ENCODE peak calls at places on chromosomes 3 and 15, in five cellular contexts. E, C, J, M and D are unnamed samples.

GRCh38 chr15:66907826-66908502 is 157.4 kb upstream of the SMAD3 start:
- DNase-seq in M (peak; percentile 56), J (no peak), E (peak; percentile 37), C (no peak), D (no peak)

GRCh38 chr3:100936931-100937330 is 56.3 kb downstream of the ABI3BP start:
- DNase-seq in M (no peak), C (no peak), E (no peak), J (no peak), D (no peak)

GRCh38 chr15:79090487-79091203 is at the start of gene RASGRF1:
- DNase-seq in M (no peak), C (peak; percentile 65), E (no peak), J (no peak), D (no peak)

GRCh38 chr15:31352283-31352880 is 25.7 kb downstream of the KLF13 start:
- DNase-seq in M (no peak), J (no peak), C (peak; percentile 79), E (peak; percentile 4), D (no peak)

GRCh38 chr15:83733206-83733605 is 79.3 kb downstream of the ADAMTSL3 start:
- DNase-seq in E (peak; percentile 6), M (no peak), J (no peak), C (no peak), D (no peak)

GRCh38 chr15:101250331-101250730 is 1.5 kb downstream of the CHSY1 start:
- DNase-seq in E (peak; percentile 78), C (no peak), J (no peak), M (no peak), D (no peak)

GRCh38 chr3:4729061-4729973 is 236.2 kb downstream of the ITPR1 start:
- DNase-seq in E (no peak), M (no peak), J (no peak), C (no peak), D (no peak)

GRCh38 chr15:61155741-61156700 is 73.1 kb downstream of the RORA start:
- DNase-seq in E (no peak), C (no peak), M (no peak), J (no peak), D (no peak)

GRCh38 chr3:12393894-12394293 is 90.4 kb upstream of the TSEN2 start:
- DNase-seq in C (no peak), M (no peak), E (peak; percentile 87), J (no peak), D (no peak)

GRCh38 chr3:25306066-25306465 is 122.0 kb upstream of the RARB start:
- DNase-seq in C (no peak), M (no peak), E (no peak), J (no peak), D (no peak)

DNA sequence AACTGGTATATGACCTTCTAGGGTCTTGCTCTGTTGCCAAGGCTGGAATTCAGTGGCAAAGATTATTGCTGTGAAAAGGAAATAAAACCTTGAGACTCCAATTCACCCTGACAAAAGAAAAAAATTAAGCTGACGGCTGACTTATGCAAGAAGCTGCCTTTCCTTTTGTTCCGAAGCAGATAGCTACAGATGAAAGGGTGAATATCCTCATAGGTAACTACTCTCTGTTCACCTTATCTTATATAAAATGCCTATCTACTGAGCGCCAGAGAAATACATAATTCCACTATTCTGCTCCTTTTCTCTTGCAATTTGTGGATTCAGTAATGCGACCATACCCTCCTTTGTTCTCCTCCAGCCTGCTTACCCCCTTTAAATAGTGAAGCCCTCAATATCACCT is 68.8 kb downstream of the HERC1 start:
- DNase-seq in C (no peak), E (no peak), M (no peak), J (no peak), D (no peak)
- H3K9ac ChIP-seq in C (no peak overlapping the region), E (no peak overlapping the region), M (no peak overlapping the region), J (no peak overlapping the region), D (no peak overlapping the region)

DNA sequence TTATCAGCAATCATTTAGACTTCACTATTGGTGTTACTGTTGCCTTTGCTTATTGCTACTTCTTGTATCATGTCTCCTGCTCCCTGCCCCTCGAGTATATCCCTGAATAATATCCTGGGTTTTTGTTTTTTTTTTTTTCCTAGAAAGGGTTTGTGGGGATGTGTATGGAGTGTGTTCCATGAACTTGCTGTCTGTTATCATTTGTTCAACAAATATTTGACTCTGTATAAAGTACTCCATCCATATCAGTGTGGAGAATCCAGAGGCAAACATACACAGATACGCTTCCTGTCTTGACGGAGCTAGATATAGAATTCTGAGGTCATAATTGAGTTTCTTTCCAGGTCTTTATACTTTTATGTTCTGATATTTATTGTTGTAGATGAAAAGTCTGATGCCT is 31.8 kb upstream of the GOLGA6L9 start:
- DNase-seq in M (peak; percentile 27), E (no peak), J (no peak), C (no peak), D (no peak)
- TF ChIP-seq USF2 in M (no peak), E (no peak), J (no peak), C (no peak), D (no peak)

GRCh38 chr3:8982509-8982908 is 19.2 kb upstream of the RAD18 start:
- DNase-seq in J (no peak), M (no peak), E (peak; percentile 56), C (no peak), D (no peak)
- H3K9ac ChIP-seq in J (no peak overlapping the region), M (peak overlapping the region; percentile 47), E (no peak overlapping the region), C (no peak overlapping the region), D (no peak overlapping the region)

GRCh38 chr3:126102530-126102951 is 18.6 kb upstream of the SLC41A3 start:
- DNase-seq in E (peak; percentile 19), M (no peak), J (no peak), C (no peak), D (no peak)

GRCh38 chr3:126102011-126102410 is 18.1 kb upstream of the SLC41A3 start:
- DNase-seq in E (no peak), C (no peak), M (no peak), J (no peak), D (no peak)

GRCh38 chr3:126104028-126104635 is 20.2 kb upstream of the SLC41A3 start:
- DNase-seq in M (no peak), J (no peak), C (peak; percentile 22), E (no peak), D (no peak)

GRCh38 chr3:126104742-126105605 is 21.1 kb upstream of the SLC41A3 start:
- DNase-seq in M (no peak), J (no peak), C (no peak), E (no peak), D (no peak)

DNA sequence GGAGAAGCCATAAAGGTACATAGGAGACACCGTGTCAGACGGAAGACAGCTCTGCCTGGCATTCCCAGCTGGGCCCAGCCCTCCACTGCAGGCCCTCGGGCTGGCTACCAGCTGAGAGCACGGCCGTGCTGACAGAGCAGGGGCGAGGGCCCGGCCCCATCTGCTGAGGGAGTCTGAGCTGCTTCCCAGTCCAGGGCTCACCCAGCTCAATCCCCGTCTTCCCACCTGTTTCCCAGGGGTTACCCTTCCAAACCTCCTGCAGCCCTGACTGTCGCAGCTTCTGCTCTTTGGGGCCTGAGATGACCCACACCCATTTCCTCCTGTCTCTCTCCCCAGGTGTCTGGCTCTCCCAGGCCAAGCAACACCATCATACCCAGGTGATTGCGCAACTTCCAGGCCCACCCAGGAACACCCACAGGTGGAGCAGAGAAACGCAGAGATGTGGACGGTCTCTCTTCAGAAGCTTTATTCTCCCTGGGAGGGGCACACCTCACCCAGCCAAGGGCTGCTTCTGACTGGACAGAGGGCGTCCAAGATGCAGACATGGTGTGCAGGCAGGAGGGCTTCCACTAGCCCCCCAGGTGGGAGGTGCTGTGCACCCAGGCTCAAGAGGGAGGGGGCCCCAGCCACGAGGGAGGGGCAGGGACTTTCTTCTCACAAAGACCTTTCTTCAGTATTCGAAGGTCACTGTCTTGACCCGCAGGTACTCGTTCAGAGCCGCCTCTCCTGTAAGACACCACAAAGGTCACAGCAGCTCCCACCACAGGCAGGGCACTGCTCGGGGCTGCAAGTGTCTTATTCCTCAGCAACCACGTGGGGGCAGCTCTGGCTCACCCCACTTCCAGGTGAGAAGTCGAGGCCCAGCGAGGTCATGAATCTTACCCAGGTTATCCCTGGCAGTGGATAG is 19.4 kb upstream of the SLC41A3 start:
- DNase-seq in J (peak; percentile 22), E (no peak), M (no peak), C (peak; percentile 24), D (peak; percentile 57)
- TF ChIP-seq USF2 in J (no peak), E (no peak), M (no peak), C (no peak), D (no peak)

GRCh38 chr15:71808311-71809020 is 1.9 kb upstream of the NR2E3 start:
- DNase-seq in E (no peak), M (no peak), C (no peak), J (no peak), D (no peak)
- H3K9ac ChIP-seq in E (no peak overlapping the region), M (no peak overlapping the region), C (no peak overlapping the region), J (no peak overlapping the region), D (no peak overlapping the region)

GRCh38 chr3:46811615-46812236 is 51.5 kb downstream of the MYL3 start:
- DNase-seq in C (peak; percentile 37), J (peak; percentile 76), M (no peak), E (no peak), D (peak; percentile 31)

GRCh38 chr3:46812237-46812791 is 50.9 kb downstream of the MYL3 start:
- DNase-seq in E (peak; percentile 29), C (peak; percentile 84), M (no peak), J (peak; percentile 98), D (peak; percentile 34)
- TF ChIP-seq USF2 in E (no peak), C (no peak), M (no peak), J (peak; percentile 1), D (no peak)

GRCh38 chr3:31919528-31919927 is 61.5 kb downstream of the OSBPL10 start:
- DNase-seq in C (no peak), J (no peak), E (no peak), M (peak; percentile 78), D (no peak)
- H3K9ac ChIP-seq in C (no peak overlapping the region), J (no peak overlapping the region), E (no peak overlapping the region), M (no peak overlapping the region), D (no peak overlapping the region)

GRCh38 chr3:18290130-18290529 is 135.0 kb downstream of the SATB1 start:
- DNase-seq in E (no peak), J (no peak), M (no peak), C (no peak), D (no peak)

GRCh38 chr3:18297131-18297530 is 128.0 kb downstream of the SATB1 start:
- DNase-seq in E (no peak), M (no peak), J (no peak), C (no peak), D (no peak)

GRCh38 chr3:18300916-18301315 is 124.2 kb downstream of the SATB1 start:
- DNase-seq in J (no peak), C (no peak), M (no peak), E (no peak), D (no peak)

DNA sequence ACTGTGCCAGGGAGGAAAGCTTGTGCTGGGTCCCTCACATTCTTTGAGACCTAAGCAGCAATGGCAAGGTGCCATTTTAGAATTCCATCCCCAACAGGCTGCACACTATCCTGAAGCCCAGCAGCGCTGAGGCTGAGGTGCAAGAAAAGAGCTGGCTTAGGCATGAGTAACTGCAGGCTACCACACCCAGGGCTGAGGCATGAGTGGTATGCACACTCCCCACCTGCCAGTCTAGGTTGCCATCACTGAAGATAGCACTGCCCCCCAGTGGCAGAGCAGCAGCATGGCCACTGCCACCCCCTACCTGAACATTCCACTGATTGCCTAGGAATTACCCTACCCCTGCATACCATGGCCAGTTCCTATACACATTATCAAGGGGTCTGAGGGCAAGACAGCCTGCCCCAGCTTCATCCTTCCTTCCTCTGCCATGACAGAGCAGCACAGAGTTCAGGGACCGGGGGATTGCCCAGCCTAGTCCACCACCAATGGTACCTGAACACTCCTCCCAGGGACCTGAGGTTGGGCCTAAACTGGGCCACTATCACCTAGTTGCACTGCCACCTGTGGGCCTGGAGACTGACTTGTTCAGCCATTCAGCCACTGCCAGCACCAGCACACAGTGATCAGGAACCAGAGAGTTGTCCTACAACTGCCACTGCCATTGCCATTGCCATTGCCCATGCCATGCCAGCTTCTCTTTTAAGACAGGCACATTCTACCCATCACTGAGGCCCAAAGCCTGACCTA is 129.8 kb downstream of the SATB1 start:
- DNase-seq in C (peak; percentile 12), M (peak; percentile 21), E (peak; percentile 46), J (peak; percentile 26), D (peak; percentile 77)
- TF ChIP-seq USF2 in C (no peak), M (no peak), E (no peak), J (no peak), D (no peak)